ENCODE peak calls at places on chromosomes 6 and 20, in four cellular contexts. V is ovary, P is left ventricle myocardium inferior, D is psoas muscle. X is an unnamed sample.

GRCh38 chr20:54284928-54285704 is 77.2 kb downstream of the PFDN4 start:
- DNase-seq in D (no peak), P (no peak), V (no peak), X (peak; percentile 54)

GRCh38 chr20:45910670-45911485 is 1.1 kb downstream of the PLTP start:
- DNase-seq in P (peak; percentile 97), D (peak; percentile 95), V (peak; percentile 100), X (peak; percentile 94)

GRCh38 chr6:119110601-119111548 is 32.4 kb upstream of the FAM184A start:
- DNase-seq in P (no peak), D (no peak), V (no peak), X (no peak)

GRCh38 chr6:157200611-157201010 is 122.7 kb downstream of the TMEM242 start:
- DNase-seq in P (no peak), V (no peak), D (no peak), X (no peak)

GRCh38 chr6:157442296-157442695 is 61.3 kb downstream of the ZDHHC14 start:
- DNase-seq in V (no peak), P (no peak), D (no peak), X (no peak)

GRCh38 chr6:20302168-20302567 is 89.9 kb upstream of the MBOAT1 start:
- DNase-seq in V (no peak), P (no peak), D (no peak), X (no peak)

GRCh38 chr6:135321012-135321621 is 140.0 kb downstream of the MYB start:
- DNase-seq in D (no peak), V (no peak), P (no peak), X (no peak)

GRCh38 chr6:103268335-103268734 is 1591.4 kb downstream of the HACE1 start:
- DNase-seq in V (no peak), P (no peak), D (no peak), X (no peak)

GRCh38 chr6:53294095-53294494 is 54.7 kb downstream of the ELOVL5 start:
- DNase-seq in P (no peak), D (no peak), V (no peak), X (no peak)

GRCh38 chr20:53869466-53870258 is 200.7 kb downstream of the BCAS1 start:
- DNase-seq in V (peak; percentile 40), P (no peak), D (peak; percentile 31), X (peak; percentile 64)

GRCh38 chr20:59850018-59850641 is 83.3 kb downstream of the SYCP2 start:
- DNase-seq in V (no peak), P (no peak), D (no peak), X (peak; percentile 8)

GRCh38 chr20:32970115-32970972 is 33.9 kb downstream of the SUN5 start:
- DNase-seq in V (no peak), D (no peak), P (no peak), X (peak; percentile 36)

GRCh38 chr20:24406761-24407550 is 62.5 kb upstream of the SYNDIG1 start:
- DNase-seq in V (no peak), D (no peak), P (no peak), X (no peak)

GRCh38 chr6:45697605-45698004 is 318.1 kb downstream of the CLIC5 start:
- DNase-seq in V (no peak), D (no peak), P (no peak), X (peak; percentile 92)

GRCh38 chr20:48725589-48725991 is 102.2 kb downstream of the PREX1 start:
- DNase-seq in D (no peak), V (no peak), P (no peak), X (no peak)

GRCh38 chr20:21053002-21053762 is 53.0 kb downstream of the LINC00237 start:
- DNase-seq in V (no peak), D (no peak), P (no peak), X (no peak)

GRCh38 chr20:46119028-46119546 is 973 bp downstream of the CD40 start:
- DNase-seq in D (no peak), V (no peak), P (no peak), X (no peak)

GRCh38 chr20:19137641-19138040 is 74.8 kb upstream of the SLC24A3 start:
- DNase-seq in V (no peak), P (no peak), D (no peak), X (no peak)

GRCh38 chr20:32357869-32358631 is at the start of gene ASXL1:
- DNase-seq in P (peak; percentile 98), V (peak; percentile 99), D (peak; percentile 97), X (peak; percentile 98)

GRCh38 chr6:3324262-3324942 is 65.7 kb downstream of the PSMG4 start:
- DNase-seq in D (no peak), P (no peak), V (no peak), X (peak; percentile 97)

GRCh38 chr6:79894939-79895338 is 52.4 kb downstream of the ELOVL4 start:
- DNase-seq in D (no peak), P (no peak), V (no peak), X (no peak)

GRCh38 chr6:71404145-71404966 is 115.7 kb downstream of the OGFRL1 start:
- DNase-seq in D (no peak), V (no peak), P (no peak), X (peak; percentile 82)

DNA sequence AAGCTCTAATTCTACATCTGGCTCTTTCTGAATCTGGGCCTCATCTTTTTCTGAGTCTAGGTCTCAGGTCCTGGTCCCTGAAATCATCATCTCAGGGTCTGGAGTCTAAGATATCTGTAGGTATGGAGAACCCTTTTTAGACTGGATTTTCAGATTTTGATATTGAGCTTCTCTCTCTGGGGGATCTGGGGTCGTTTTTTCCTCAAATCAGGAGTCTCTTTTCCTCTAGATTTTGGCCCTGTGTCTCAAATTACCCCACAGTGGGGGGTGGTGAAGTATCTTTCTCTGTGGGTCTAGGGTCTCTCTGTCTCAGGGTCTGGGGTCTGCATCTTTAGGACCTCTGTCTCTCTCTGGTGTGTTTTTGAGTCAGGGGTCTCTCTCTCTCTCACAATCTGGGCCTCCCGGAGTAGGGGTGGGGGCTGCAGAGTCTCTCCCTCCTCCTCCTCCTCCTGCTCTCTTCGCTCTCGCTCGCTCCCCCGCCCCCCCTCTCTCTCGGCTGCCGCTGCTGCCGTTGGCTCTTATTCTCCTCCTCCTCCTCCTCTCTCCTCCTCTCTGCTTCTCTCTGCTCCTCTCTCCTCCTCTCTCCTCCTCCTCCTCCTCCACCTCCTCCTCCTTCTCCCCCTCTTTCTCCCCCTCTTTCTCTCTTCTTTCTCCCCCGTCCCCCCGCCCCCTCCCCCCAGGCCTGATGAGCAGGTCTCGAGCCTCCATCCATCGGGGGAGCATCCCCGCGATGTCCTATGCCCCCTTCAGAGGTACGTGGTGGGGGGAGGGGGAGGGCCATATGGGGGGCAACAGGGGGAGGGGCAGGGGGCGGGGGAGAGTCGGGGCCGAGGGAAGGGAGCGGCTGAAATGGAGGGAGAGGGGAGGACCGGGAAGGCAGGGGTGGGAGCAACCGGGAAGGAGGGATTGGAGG is at the start of gene SYNGAP1:
- DNase-seq in V (peak; percentile 86), D (peak; percentile 60), P (peak; percentile 74), X (no peak)
- H3K4me3 ChIP-seq in V (peak within 1 kb of the TSS; percentile 46), D (peak within 1 kb of the TSS; percentile 73), P (peak within 1 kb of the TSS; percentile 86), X (peak within 1 kb of the TSS; percentile 19)

DNA sequence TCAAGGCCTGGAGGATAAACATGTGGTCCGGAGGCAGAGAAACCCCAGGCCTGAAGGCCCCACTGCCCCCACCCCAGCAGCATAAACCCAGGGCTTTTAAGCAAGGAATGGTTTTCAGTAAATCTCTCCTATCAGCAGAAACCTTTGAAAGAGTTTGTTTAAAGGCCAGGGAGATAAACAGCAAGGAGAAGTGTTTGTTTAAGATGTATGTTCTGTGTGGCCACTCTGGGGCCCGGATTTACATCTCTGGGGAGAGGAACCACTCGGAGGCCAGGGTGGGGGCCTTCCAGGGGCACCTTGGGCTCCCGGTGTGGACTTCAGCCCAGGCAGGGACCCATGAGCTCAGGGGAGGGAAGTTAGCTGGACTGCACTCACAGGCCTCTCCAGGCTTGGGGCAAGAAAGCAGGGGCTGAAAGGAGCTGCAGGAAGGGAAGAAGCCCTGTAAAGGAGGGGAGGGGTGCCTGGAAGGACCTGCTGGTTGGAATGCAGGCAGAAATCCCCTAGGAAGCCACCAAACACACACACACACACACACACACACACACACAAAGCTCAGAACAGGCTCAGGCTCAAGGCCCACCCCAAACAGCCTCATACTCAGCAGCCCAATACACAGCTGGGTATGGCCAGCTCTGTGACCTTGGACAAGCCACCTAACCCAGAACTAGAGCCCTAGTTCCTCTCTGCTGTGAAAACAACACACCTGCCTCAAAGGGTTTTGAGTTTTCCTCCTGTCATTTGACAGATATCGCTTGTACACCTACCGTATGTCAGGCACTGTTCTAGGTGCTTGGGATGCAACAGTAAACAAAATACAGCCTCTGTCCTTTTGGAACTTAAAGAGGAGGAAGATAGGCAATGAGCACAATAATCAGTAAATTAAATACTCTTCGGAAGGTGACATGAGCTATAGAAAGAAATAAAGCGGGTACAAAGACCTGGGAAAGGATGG is 26.2 kb upstream of the FOXP4 start:
- DNase-seq in P (no peak), V (no peak), D (no peak), X (peak; percentile 39)
- H3K27ac ChIP-seq in P (no peak overlapping the region), V (no peak overlapping the region), D (no peak overlapping the region), X (no peak overlapping the region)

GRCh38 chr20:50188879-50189680 is 1.6 kb upstream of the CEBPB start:
- DNase-seq in D (peak; percentile 35), V (no peak), P (no peak), X (no peak)

GRCh38 chr20:50190251-50191064 is at the start of gene CEBPB:
- DNase-seq in V (peak; percentile 96), P (peak; percentile 88), D (peak; percentile 92), X (peak; percentile 91)

GRCh38 chr20:50191065-50191565 is 485 bp downstream of the CEBPB start:
- DNase-seq in D (peak; percentile 74), P (peak; percentile 73), V (peak; percentile 79), X (peak; percentile 58)

GRCh38 chr20:50188287-50188688 is 2.3 kb upstream of the CEBPB start:
- DNase-seq in D (no peak), P (no peak), V (no peak), X (no peak)

GRCh38 chr20:50189681-50190250 is 864 bp upstream of the CEBPB start:
- DNase-seq in D (peak; percentile 65), V (peak; percentile 80), P (peak; percentile 45), X (no peak)
- H3K4me1 ChIP-seq in D (no peaks in the 10 kb centered on the region), V (peaks cover 11% of the 10 kb centered on the region), P (peaks cover 52% of the 10 kb centered on the region), X (peaks cover 25% of the 10 kb centered on the region)

DNA sequence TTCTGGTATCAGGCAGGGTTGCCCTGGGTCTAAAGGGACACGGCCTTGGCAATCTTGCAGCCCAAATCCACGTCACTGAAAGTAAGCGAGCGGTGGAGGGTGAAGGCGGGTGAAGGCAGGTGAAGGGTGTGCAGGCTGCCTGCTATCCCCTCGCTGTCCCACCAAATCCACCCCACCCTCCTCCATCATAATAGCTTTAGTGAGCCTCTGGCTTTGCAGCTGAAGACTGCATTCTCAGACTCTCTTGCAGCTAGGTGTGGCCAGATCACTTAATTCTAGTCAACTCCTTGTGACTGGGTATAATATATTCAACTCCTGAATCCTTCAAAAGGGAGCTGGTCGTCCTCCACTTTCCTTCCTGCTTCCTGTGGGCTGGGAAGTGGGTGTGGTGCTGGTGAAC is 126.7 kb upstream of the TRAF3IP2 start:
- DNase-seq in D (no peak), P (no peak), V (no peak), X (no peak)
- H3K4me3 ChIP-seq in D (no peak overlapping the region), P (no peak overlapping the region), V (no peak overlapping the region), X (no peak overlapping the region)

DNA sequence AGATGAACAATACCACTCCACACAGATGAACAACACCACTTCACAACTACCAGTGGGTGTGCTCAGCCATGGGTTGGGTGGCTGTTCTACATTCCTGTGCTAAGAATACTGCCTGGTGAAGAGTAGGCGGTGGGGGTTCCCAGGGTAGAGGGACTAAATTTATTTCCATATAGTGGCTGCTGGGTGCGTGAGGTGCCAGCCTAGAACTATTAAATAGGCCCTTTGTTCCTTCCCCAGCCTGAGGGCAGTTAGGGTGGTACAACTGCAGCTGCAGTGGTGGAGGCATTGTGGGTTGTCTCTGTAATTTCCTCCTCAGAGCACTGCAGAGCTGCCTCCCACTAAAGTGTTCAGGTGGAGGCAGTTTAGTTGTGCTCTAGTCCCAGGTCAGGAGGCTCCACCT is 618.4 kb downstream of the MMUT start:
- DNase-seq in V (no peak), P (no peak), D (no peak), X (no peak)
- H3K27ac ChIP-seq in V (no peak overlapping the region), P (no peak overlapping the region), D (no peak overlapping the region), X (no peak overlapping the region)

GRCh38 chr20:62995898-62996595 is 10.7 kb downstream of the BHLHE23 start:
- DNase-seq in D (no peak), P (no peak), V (no peak), X (no peak)
- H3K4me1 ChIP-seq in D (no peaks in the 10 kb centered on the region), P (no peaks in the 10 kb centered on the region), V (no peaks in the 10 kb centered on the region), X (no peaks in the 10 kb centered on the region)

X was measured in SJSA1.